ENCODE peak calls at places on chromosomes 6 and 20, in four cellular contexts. One of them, this sample, is unnamed.

GRCh38 chr20:62737271-62737761 is 28.7 kb downstream of the NTSR1 start:
- DNase-seq in IMR-90: no peak
- DNase-seq in HepG2: no peak
- DNase-seq in K562: no peak
- DNase-seq in this sample: no peak

GRCh38 chr6:127971386-127971785 is 70.5 kb upstream of the THEMIS start:
- DNase-seq in IMR-90: no peak
- DNase-seq in HepG2: no peak
- DNase-seq in K562: no peak
- DNase-seq in this sample: no peak

GRCh38 chr6:34001706-34002645 is 143.9 kb downstream of the GRM4 start:
- DNase-seq in IMR-90: no peak
- DNase-seq in HepG2: no peak
- DNase-seq in K562: no peak
- DNase-seq in this sample: no peak

GRCh38 chr6:165832471-165832836 is 169.4 kb upstream of the PDE10A start:
- DNase-seq in IMR-90: no peak
- DNase-seq in HepG2: no peak
- DNase-seq in K562: no peak
- DNase-seq in this sample: no peak

GRCh38 chr20:13008761-13009681 is at the start of gene SPTLC3:
- DNase-seq in IMR-90: peak
- DNase-seq in HepG2: peak
- DNase-seq in K562: no peak
- DNase-seq in this sample: no peak

GRCh38 chr6:158647501-158647900 is 2.4 kb upstream of the SYTL3 start:
- DNase-seq in IMR-90: peak
- DNase-seq in HepG2: no peak
- DNase-seq in K562: no peak
- DNase-seq in this sample: no peak

GRCh38 chr6:165232277-165232654 is 77.1 kb downstream of the C6orf118 start:
- DNase-seq in IMR-90: no peak
- DNase-seq in HepG2: no peak
- DNase-seq in K562: no peak
- DNase-seq in this sample: no peak

GRCh38 chr20:51796332-51796731 is 6.0 kb downstream of the SALL4 start:
- DNase-seq in IMR-90: no peak
- DNase-seq in HepG2: no peak
- DNase-seq in K562: peak
- DNase-seq in this sample: no peak

GRCh38 chr20:33918662-33919061 is 75.0 kb upstream of the RALY start:
- DNase-seq in IMR-90: no peak
- DNase-seq in HepG2: no peak
- DNase-seq in K562: no peak
- DNase-seq in this sample: no peak

GRCh38 chr20:33922224-33922623 is 71.5 kb upstream of the RALY start:
- DNase-seq in IMR-90: no peak
- DNase-seq in HepG2: no peak
- DNase-seq in K562: no peak
- DNase-seq in this sample: no peak

GRCh38 chr20:33917813-33918525 is 75.7 kb upstream of the RALY start:
- DNase-seq in IMR-90: no peak
- DNase-seq in HepG2: no peak
- DNase-seq in K562: no peak
- DNase-seq in this sample: no peak

GRCh38 chr20:33915726-33916331 is 77.9 kb upstream of the RALY start:
- DNase-seq in IMR-90: no peak
- DNase-seq in HepG2: peak
- DNase-seq in K562: peak
- DNase-seq in this sample: peak

DNA sequence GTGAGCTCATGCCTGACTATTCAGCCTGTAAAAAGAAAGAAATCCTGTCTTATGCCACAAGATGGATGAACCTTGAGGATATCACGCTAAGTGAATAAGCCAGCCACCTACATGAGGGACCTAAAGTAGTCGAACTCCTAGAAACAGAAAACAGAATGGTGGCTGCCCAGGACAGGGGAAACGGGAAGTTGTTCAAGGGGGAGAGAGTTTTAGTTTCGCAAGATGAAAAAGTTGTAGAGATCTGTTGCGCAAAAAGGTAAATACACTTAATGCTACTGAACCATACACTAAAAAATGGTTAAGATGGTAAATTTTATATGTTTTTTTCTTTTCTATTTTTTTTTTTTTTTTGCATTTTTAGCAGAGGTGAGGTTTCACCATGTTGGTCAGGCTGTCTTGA is 74.1 kb upstream of the RALY start:
- DNase-seq in IMR-90: no peak
- DNase-seq in HepG2: no peak
- DNase-seq in K562: no peak
- DNase-seq in this sample: no peak
- TF ChIP-seq MAZ in IMR-90: no peak
- TF ChIP-seq MAZ in HepG2: no peak
- TF ChIP-seq MAZ in K562: no peak
- TF ChIP-seq MAZ in this sample: no peak

GRCh38 chr6:11196511-11197174 is 35.8 kb downstream of the NEDD9 start:
- DNase-seq in IMR-90: peak
- DNase-seq in HepG2: no peak
- DNase-seq in K562: no peak
- DNase-seq in this sample: no peak
- TF ChIP-seq MAZ in IMR-90: no peak
- TF ChIP-seq MAZ in HepG2: no peak
- TF ChIP-seq MAZ in K562: no peak
- TF ChIP-seq MAZ in this sample: no peak

DNA sequence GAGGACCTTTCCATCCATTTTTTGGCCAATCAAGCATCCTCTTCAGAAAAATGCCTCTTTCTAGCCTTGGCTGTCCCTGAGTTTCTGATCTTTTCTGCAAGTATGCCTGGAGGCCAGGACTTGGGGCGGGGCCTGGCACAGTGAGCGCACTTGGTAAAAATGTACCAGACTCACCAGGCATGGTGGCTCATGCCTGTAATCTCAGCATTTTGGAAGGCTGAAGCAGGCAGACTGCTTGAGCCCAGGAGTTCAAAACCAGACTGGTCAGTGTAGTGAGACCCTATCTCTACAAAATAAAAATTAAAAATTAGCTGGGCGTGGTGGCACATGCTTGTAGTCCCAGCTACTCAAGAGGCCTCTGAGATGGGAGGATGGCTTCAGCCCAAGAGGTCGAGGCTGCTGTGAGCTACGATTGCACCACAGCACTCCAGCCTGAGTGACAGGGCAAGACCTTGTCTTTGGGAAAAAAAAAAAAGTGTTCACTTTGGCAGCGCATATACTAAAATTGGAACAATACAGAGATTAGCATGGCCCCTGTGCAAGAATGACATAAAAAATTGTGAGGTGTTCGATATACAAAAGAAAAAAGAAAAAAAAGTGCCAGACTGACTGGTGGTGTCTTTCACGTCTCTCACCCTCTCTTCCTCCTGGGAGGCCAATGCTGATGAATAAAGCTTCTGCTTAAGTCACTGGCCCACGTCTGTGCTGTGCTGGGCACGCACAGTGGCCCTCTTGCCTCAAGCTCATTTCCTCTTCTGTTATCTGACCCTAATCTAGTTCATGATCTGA is 18.1 kb upstream of the SLC9A8 start:
- DNase-seq in IMR-90: no peak
- DNase-seq in HepG2: no peak
- DNase-seq in K562: no peak
- DNase-seq in this sample: no peak
- TF ChIP-seq MAZ in IMR-90: no peak
- TF ChIP-seq MAZ in HepG2: no peak
- TF ChIP-seq MAZ in K562: no peak
- TF ChIP-seq MAZ in this sample: no peak

GRCh38 chr20:50194831-50195523 is 4.3 kb downstream of the CEBPB start:
- DNase-seq in IMR-90: no peak
- DNase-seq in HepG2: no peak
- DNase-seq in K562: peak
- DNase-seq in this sample: peak

GRCh38 chr20:50196896-50197295 is 6.3 kb downstream of the CEBPB start:
- DNase-seq in IMR-90: no peak
- DNase-seq in HepG2: no peak
- DNase-seq in K562: no peak
- DNase-seq in this sample: no peak

GRCh38 chr20:50193851-50194830 is 3.5 kb downstream of the CEBPB start:
- DNase-seq in IMR-90: peak
- DNase-seq in HepG2: no peak
- DNase-seq in K562: no peak
- DNase-seq in this sample: no peak

GRCh38 chr20:50196248-50196647 is 5.6 kb downstream of the CEBPB start:
- DNase-seq in IMR-90: no peak
- DNase-seq in HepG2: no peak
- DNase-seq in K562: no peak
- DNase-seq in this sample: no peak

DNA sequence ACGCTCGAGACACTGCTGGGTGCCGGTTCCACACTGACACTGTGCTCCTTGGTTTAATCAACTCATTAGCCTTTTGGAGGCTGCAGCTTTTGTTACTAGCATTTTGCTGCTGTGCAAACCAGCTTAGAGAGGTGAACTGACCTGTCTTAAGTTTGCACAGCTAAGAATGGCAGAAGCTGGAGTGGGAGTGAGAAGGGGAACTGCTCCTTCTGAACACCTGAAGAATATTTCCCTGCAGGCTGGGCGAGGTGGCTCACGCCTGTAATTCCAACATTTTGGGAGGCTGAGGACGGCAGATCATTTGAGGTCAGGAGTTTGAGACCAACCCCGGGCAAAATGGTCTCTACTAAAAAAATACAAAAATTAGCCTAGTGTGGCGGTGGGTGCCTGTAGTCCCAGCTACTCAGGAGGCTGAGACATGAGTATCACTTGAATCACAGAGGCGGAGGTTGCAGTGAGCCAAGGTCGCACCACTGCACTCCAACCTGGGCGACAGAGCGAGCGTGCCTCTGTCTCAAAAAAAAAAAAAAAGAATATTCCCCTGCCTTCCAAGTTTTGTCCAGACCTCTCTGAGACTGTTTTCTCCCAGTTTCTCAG is 5.0 kb downstream of the CEBPB start:
- DNase-seq in IMR-90: peak
- DNase-seq in HepG2: no peak
- DNase-seq in K562: no peak
- DNase-seq in this sample: no peak
- TF ChIP-seq MAZ in IMR-90: no peak
- TF ChIP-seq MAZ in HepG2: no peak
- TF ChIP-seq MAZ in K562: no peak
- TF ChIP-seq MAZ in this sample: no peak

GRCh38 chr20:49397525-49397924 is 84.9 kb downstream of the KCNB1 start:
- DNase-seq in IMR-90: peak
- DNase-seq in HepG2: no peak
- DNase-seq in K562: peak
- DNase-seq in this sample: peak
- TF ChIP-seq MAZ in IMR-90: no peak
- TF ChIP-seq MAZ in HepG2: no peak
- TF ChIP-seq MAZ in K562: no peak
- TF ChIP-seq MAZ in this sample: no peak

GRCh38 chr6:83429857-83430605 is 820 bp downstream of the ME1 start:
- DNase-seq in IMR-90: peak
- DNase-seq in HepG2: no peak
- DNase-seq in K562: peak
- DNase-seq in this sample: peak

GRCh38 chr6:83430606-83431544 is at the start of gene ME1:
- DNase-seq in IMR-90: peak
- DNase-seq in HepG2: no peak
- DNase-seq in K562: peak
- DNase-seq in this sample: peak

GRCh38 chr6:83429269-83429668 is 1.6 kb downstream of the ME1 start:
- DNase-seq in IMR-90: no peak
- DNase-seq in HepG2: no peak
- DNase-seq in K562: no peak
- DNase-seq in this sample: no peak

GRCh38 chr6:83432626-83433025 is 1.8 kb upstream of the ME1 start:
- DNase-seq in IMR-90: peak
- DNase-seq in HepG2: no peak
- DNase-seq in K562: no peak
- DNase-seq in this sample: no peak

DNA sequence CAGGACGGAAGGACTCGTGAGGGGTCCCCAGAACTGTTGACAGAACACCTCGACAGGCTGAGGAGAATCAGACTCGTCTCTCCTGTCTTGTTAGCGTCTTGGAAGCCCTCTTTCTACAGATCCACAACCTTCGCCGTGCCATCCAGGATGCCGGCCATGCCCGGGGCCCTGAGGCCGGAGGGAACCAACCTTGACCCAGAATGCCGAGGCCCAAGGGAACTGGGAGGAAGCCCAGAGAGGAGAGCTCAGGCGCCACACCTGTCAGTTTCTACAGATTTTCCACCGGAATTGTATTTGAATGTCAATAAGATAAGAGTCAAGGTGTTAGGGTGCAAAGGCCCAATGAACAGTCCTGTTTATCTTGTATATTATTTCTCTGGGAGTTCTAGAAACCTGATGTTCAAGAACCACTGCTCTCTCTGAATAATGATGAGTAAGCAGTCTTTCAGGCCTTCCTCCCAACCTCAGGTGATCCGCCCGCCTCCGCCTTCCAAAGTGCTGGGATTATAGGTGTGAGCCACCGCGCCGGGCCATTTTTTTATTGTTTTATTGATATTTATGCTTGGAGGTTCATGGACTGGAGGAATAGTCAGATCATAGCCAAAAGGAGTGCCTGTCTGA is 804 bp upstream of the ME1 start:
- DNase-seq in IMR-90: no peak
- DNase-seq in HepG2: no peak
- DNase-seq in K562: peak
- DNase-seq in this sample: no peak
- TF ChIP-seq MAZ in IMR-90: no peak
- TF ChIP-seq MAZ in HepG2: no peak
- TF ChIP-seq MAZ in K562: no peak
- TF ChIP-seq MAZ in this sample: no peak

GRCh38 chr6:116371384-116372209 is 850 bp downstream of the DSE start:
- DNase-seq in IMR-90: peak
- DNase-seq in HepG2: no peak
- DNase-seq in K562: no peak
- DNase-seq in this sample: peak
- TF ChIP-seq MAZ in IMR-90: peak
- TF ChIP-seq MAZ in HepG2: peak
- TF ChIP-seq MAZ in K562: no peak
- TF ChIP-seq MAZ in this sample: no peak

DNA sequence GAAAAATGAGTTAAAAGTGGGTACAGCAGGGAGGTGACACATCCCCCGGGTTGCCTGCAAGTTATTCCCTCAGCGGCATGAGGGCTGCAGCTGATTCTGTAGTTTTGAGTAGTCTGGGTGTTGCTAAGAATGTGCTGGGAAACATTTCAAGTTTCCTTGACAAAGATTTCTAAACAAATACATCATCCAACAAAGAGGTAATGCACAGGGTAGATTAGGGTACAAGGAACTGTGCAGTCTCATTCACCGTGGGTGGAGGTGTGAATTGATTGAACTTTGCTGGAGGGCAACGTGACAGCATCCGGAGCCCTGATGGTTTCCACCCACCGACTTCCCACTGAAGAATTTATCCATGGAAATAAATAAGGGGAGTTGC is 21.8 kb downstream of the CASS4 start:
- DNase-seq in IMR-90: peak
- DNase-seq in HepG2: no peak
- DNase-seq in K562: no peak
- DNase-seq in this sample: no peak
- TF ChIP-seq MAZ in IMR-90: no peak
- TF ChIP-seq MAZ in HepG2: no peak
- TF ChIP-seq MAZ in K562: no peak
- TF ChIP-seq MAZ in this sample: no peak